ENCODE peak calls at places on chromosomes 7 and 10, in nine cellular contexts. Q is gastrocnemius medialis, P is PC-9, X is transverse colon, J is body of pancreas, W is lower lobe of right lung, H is epithelial cell of esophagus, I is fibroblast of mammary gland, O is A549. Y is an unnamed sample.

GRCh38 chr10:88598060-88598459 is 11.5 kb downstream of the LIPJ start:
- DNase-seq in O (no peak), Q (no peak), X (no peak), W (no peak), H (no peak), I (no peak), P (no peak), J (no peak), Y (no peak)

GRCh38 chr7:4682621-4683042 is 537 bp downstream of the FOXK1 start:
- DNase-seq in X (peak), Q (peak), P (peak), H (peak), O (peak), W (peak), I (no peak), J (peak), Y (no peak)

GRCh38 chr10:132375116-132375794 is 21.7 kb upstream of the PWWP2B start:
- DNase-seq in O (no peak), P (no peak), X (peak), H (no peak), J (peak), W (peak), I (no peak), Q (no peak), Y (no peak)

GRCh38 chr10:96118604-96119450 is 11.3 kb upstream of the ZNF518A start:
- DNase-seq in W (no peak), Q (no peak), X (peak), J (no peak), P (no peak), H (no peak), O (peak), I (no peak), Y (no peak)

GRCh38 chr7:115230882-115231508 is 309.1 kb downstream of the MDFIC start:
- DNase-seq in I (peak), W (no peak), J (no peak), P (peak), X (no peak), H (peak), O (peak), Q (no peak), Y (no peak)

GRCh38 chr10:72796042-72796441 is 97.5 kb upstream of the OIT3 start:
- DNase-seq in O (peak), Q (no peak), X (no peak), P (no peak), H (peak), W (no peak), J (no peak), I (peak), Y (no peak)

GRCh38 chr7:2968616-2969397 is 74.9 kb downstream of the CARD11 start:
- DNase-seq in P (no peak), X (no peak), Q (no peak), J (no peak), W (no peak), O (no peak), I (no peak), H (no peak), Y (no peak)

GRCh38 chr10:61478621-61479312 is 25.6 kb upstream of the TMEM26 start:
- DNase-seq in O (no peak), P (no peak), X (no peak), Q (no peak), H (peak), J (no peak), W (no peak), I (peak), Y (no peak)

GRCh38 chr10:73999703-74000102 is 1.8 kb downstream of the VCL start:
- DNase-seq in W (no peak), P (no peak), I (peak), X (no peak), J (no peak), H (no peak), O (no peak), Q (no peak), Y (no peak)

GRCh38 chr10:114552050-114552449 is 106.0 kb downstream of the ABLIM1 start:
- DNase-seq in H (no peak), P (no peak), J (no peak), W (no peak), O (no peak), Q (no peak), I (no peak), X (no peak), Y (no peak)

GRCh38 chr7:134460000-134460399 is 1.1 kb upstream of the AKR1B1 start:
- DNase-seq in W (no peak), O (peak), Q (no peak), I (peak), X (no peak), P (no peak), J (no peak), H (peak), Y (no peak)

GRCh38 chr7:152341039-152341913 is 94.5 kb downstream of the KMT2C start:
- DNase-seq in X (no peak), J (peak), Q (peak), H (peak), P (peak), O (peak), I (peak), W (no peak), Y (no peak)

GRCh38 chr7:80499350-80499955 is 12.4 kb downstream of the GNAT3 start:
- DNase-seq in J (peak), X (no peak), Q (peak), P (peak), W (peak), I (peak), O (peak), H (peak), Y (peak)

GRCh38 chr7:29569648-29570047 is 6.0 kb downstream of the PRR15 start:
- DNase-seq in O (no peak), X (no peak), I (no peak), J (no peak), W (no peak), H (peak), P (peak), Q (no peak), Y (no peak)

GRCh38 chr7:122887198-122887597 is 938 bp upstream of the CADPS2 start:
- DNase-seq in W (peak), Q (no peak), P (peak), J (peak), I (peak), X (peak), O (peak), H (peak), Y (peak)

DNA sequence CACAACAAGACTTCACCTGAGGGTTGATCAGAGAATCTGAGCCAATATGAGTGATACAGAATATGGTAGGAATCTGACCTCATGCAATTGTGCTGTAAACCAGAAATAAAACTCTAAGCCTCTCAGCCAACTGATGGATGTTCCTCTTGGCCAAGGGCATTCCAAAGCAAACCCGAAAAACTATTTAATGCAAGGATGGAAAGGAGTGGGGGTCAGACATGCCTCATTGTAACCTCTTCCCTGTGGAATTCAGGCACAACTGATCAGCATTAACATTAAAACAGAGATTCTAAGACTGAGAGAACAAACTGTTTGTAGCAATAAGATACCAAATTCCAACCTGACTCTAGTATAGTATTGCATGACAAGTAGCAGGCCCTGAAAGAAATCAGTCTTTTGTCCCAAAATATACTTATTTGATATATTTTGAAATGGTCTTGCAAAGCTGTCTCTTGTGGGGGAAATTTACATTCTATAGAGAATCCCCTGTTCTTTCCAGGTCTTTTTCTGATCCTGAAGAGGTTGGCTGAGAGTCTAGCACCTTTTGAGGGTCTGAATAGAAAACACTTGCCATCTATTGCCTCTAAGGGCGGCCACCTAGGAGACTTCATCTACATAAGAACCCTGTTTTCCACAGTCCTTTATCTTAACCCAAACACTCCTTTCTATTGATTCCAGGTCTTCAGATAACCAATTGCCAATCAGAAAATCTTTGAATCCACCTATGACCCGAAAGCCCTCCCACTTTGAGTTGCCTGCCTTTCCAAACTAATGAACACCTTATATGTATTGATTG is 50.4 kb upstream of the WDR11 start:
- DNase-seq in P (no peak), O (no peak), I (no peak), H (no peak), J (no peak), W (no peak), X (no peak), Q (no peak), Y (no peak)
- TF ChIP-seq CTCF in P (no peak), O (no peak), I (no peak), H (no peak), J (no peak), W (no peak), X (no peak), Q (no peak), Y (no peak)

GRCh38 chr7:113200281-113200680 is 81.9 kb upstream of the SMIM30 start:
- DNase-seq in P (no peak), O (no peak), I (peak), X (no peak), Q (no peak), J (no peak), H (no peak), W (no peak), Y (no peak)

GRCh38 chr7:113202282-113202681 is 83.9 kb upstream of the SMIM30 start:
- DNase-seq in O (no peak), P (no peak), Q (no peak), J (no peak), H (no peak), I (no peak), W (no peak), X (no peak), Y (no peak)

GRCh38 chr7:113198226-113198625 is 79.9 kb upstream of the SMIM30 start:
- DNase-seq in J (no peak), O (no peak), X (no peak), H (no peak), W (no peak), I (peak), Q (no peak), P (no peak), Y (no peak)

GRCh38 chr7:113199841-113200240 is 81.5 kb upstream of the SMIM30 start:
- DNase-seq in O (no peak), P (no peak), Q (no peak), I (peak), X (no peak), J (no peak), W (no peak), H (peak), Y (no peak)

DNA sequence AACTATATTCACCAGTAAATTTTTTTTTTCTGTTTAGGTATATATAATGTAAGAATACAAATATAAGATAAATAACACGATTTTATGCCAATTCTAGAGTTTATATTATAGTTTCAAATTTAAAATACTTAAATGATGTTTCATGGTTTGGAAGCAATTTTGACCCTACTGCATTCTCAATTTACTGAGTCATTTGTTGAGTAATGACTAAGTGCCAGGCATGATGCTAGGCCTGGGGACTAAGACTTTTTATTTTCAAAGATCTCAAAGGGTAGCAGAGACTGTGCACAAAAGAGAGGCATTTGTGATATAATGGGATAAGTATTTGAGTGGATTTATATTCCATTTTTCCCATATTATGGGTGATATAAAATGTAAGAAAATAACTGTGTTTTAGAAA is 78.9 kb upstream of the SMIM30 start:
- DNase-seq in J (no peak), W (no peak), H (peak), P (no peak), Q (no peak), O (no peak), I (peak), X (no peak), Y (no peak)
- TF ChIP-seq CTCF in J (no peak), W (no peak), H (no peak), P (no peak), Q (no peak), O (no peak), I (no peak), X (no peak), Y (no peak)

GRCh38 chr10:78165617-78166016 is 132.0 kb downstream of the RPS24 start:
- DNase-seq in Q (no peak), W (no peak), H (no peak), X (no peak), O (peak), J (no peak), P (no peak), I (no peak), Y (no peak)
- TF ChIP-seq CTCF in Q (no peak), W (no peak), H (no peak), X (no peak), O (peak), J (no peak), P (no peak), I (no peak), Y (no peak)

DNA sequence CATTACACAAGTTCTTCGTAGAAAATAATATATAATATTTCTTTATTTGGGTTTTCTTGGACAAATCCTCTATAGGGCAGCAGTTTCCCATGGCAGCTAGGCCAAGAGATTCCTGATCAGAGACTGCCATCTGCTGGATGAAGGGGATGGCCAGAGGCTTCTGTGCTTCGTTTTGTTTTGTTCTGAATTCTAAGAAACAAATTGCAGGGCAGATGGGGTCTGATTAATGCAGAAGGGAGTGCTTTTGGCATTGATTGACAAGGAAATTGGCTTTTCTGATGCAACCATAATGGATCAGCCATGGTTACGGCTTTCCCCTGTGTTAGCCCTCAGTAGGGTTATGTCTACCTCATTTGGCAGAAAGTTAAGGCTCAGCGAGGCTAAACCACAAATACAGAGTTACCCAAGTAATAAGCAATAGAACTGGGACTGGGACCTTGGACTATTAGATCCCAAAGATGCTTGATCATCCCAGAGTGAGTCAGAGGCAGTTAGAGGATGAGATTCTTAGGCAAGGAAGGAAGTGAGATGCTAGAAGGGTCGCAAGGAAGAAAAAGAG is 401.6 kb downstream of the TNS3 start:
- DNase-seq in O (peak), P (peak), H (peak), Q (peak), J (peak), I (peak), W (no peak), X (peak), Y (no peak)
- TF ChIP-seq CTCF in O (peak), P (peak), H (peak), Q (peak), J (peak), I (peak), W (peak), X (peak), Y (peak)

GRCh38 chr7:128112018-128112780 is 81.0 kb upstream of the LRRC4 start:
- DNase-seq in P (no peak), Q (no peak), W (no peak), O (no peak), X (no peak), I (no peak), J (no peak), H (no peak), Y (no peak)

GRCh38 chr7:128110641-128111365 is 79.6 kb upstream of the LRRC4 start:
- DNase-seq in H (no peak), X (no peak), J (no peak), Q (no peak), P (no peak), I (no peak), W (no peak), O (no peak), Y (no peak)

GRCh38 chr7:128113839-128114238 is 82.6 kb upstream of the LRRC4 start:
- DNase-seq in P (no peak), I (no peak), Q (no peak), H (no peak), X (no peak), J (no peak), W (no peak), O (no peak), Y (no peak)

GRCh38 chr7:128114806-128115205 is 83.6 kb upstream of the LRRC4 start:
- DNase-seq in X (no peak), I (no peak), P (no peak), O (no peak), W (no peak), Q (no peak), H (no peak), J (no peak), Y (no peak)

DNA sequence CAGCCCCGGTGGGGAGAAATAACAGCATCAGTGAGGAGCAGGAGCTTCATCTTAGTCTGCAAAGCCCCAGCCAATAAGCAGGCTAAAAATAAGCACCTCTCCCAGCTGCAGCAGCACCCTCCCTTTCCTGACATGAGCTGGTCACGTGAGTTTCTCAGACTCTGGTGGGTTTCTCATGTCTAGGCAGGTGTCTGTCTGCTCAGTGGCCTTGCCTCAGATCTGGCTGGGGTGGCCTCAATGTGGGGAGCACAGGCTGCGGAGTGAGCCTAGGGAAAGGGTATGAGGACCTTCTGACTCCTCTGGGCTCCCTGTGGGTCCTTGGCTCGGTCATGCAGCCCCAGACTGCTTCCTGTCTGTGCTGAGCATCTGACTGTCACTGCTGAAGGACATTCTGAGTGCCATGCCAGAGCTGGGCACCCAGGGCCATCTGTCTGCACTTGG is 81.6 kb upstream of the LRRC4 start:
- DNase-seq in X (peak), W (no peak), O (no peak), Q (no peak), H (no peak), I (no peak), P (no peak), J (no peak), Y (no peak)
- TF ChIP-seq CTCF in X (no peak), W (no peak), O (no peak), Q (no peak), H (no peak), I (no peak), P (no peak), J (no peak), Y (no peak)

GRCh38 chr10:80453392-80453714 is 757 bp upstream of the TSPAN14 start:
- DNase-seq in P (no peak), X (no peak), Q (no peak), O (no peak), J (no peak), W (no peak), I (no peak), H (no peak), Y (no peak)
- TF ChIP-seq CTCF in P (no peak), X (no peak), Q (no peak), O (peak), J (no peak), W (no peak), I (no peak), H (no peak), Y (no peak)